ENCODE peak calls at places on chromosomes 2 and 18, in six cellular contexts. L, Y, R, H, Q and D are unnamed samples.

GRCh38 chr2:207655000-207655399 is 29.8 kb upstream of the METTL21A start:
- DNase-seq in L (no peak), Y (no peak), R (no peak), H (no peak), Q (no peak), D (no peak)

GRCh38 chr2:211033765-211034164 is 477.4 kb downstream of the CPS1 start:
- DNase-seq in L (no peak), Y (no peak), R (no peak), H (peak), Q (no peak), D (no peak)

GRCh38 chr2:172839446-172839845 is 103.8 kb downstream of the RAPGEF4 start:
- DNase-seq in L (no peak), Y (no peak), R (no peak), H (no peak), Q (no peak), D (no peak)

GRCh38 chr2:173599821-173600354 is 245.2 kb downstream of the CDCA7 start:
- DNase-seq in L (no peak), Y (no peak), R (no peak), H (no peak), Q (no peak), D (no peak)

GRCh38 chr2:173271825-173272224 is 82.8 kb upstream of the CDCA7 start:
- DNase-seq in L (no peak), Y (no peak), R (no peak), H (no peak), Q (no peak), D (no peak)

GRCh38 chr2:194750926-194751325 is 906.1 kb upstream of the SLC39A10 start:
- DNase-seq in L (no peak), Y (no peak), R (no peak), H (no peak), Q (no peak), D (no peak)

GRCh38 chr2:190717306-190717705 is 68.4 kb downstream of the NAB1 start:
- DNase-seq in L (no peak), Y (no peak), R (no peak), H (no peak), Q (no peak), D (no peak)

GRCh38 chr2:149924028-149924427 is 336.5 kb upstream of the MMADHC start:
- DNase-seq in L (no peak), Y (no peak), R (no peak), H (no peak), Q (no peak), D (no peak)

GRCh38 chr2:36373149-36373880 is 17.7 kb downstream of the CRIM1 start:
- DNase-seq in L (no peak), Y (no peak), R (peak), H (peak), Q (no peak), D (no peak)

GRCh38 chr18:60322591-60322990 is 50.0 kb downstream of the MC4R start:
- DNase-seq in L (no peak), Y (no peak), R (no peak), H (no peak), Q (no peak), D (no peak)

GRCh38 chr2:120243211-120243610 is 9.4 kb upstream of the RALB start:
- DNase-seq in L (no peak), Y (no peak), R (no peak), H (no peak), Q (no peak), D (no peak)

GRCh38 chr2:164655750-164656149 is 34.5 kb upstream of the GRB14 start:
- DNase-seq in L (no peak), Y (no peak), R (no peak), H (no peak), Q (no peak), D (no peak)

GRCh38 chr2:197893403-197894177 is 89.2 kb downstream of the PLCL1 start:
- DNase-seq in L (no peak), Y (no peak), R (no peak), H (no peak), Q (no peak), D (no peak)

GRCh38 chr18:26540041-26540628 is 8.2 kb downstream of the KCTD1 start:
- DNase-seq in L (no peak), Y (no peak), R (no peak), H (no peak), Q (no peak), D (no peak)

GRCh38 chr2:165109915-165110314 is 93.9 kb downstream of the SCN3A start:
- DNase-seq in L (no peak), Y (no peak), R (no peak), H (no peak), Q (no peak), D (no peak)

GRCh38 chr2:191791953-191792560 is 54.8 kb downstream of the CAVIN2 start:
- DNase-seq in L (no peak), Y (no peak), R (no peak), H (no peak), Q (no peak), D (no peak)

GRCh38 chr2:236259371-236259770 is 4.8 kb downstream of the ASB18 start:
- DNase-seq in L (no peak), Y (no peak), R (no peak), H (no peak), Q (no peak), D (no peak)

GRCh38 chr2:157216421-157216965 is 41.0 kb upstream of the GALNT5 start:
- DNase-seq in L (no peak), Y (no peak), R (no peak), H (no peak), Q (no peak), D (no peak)

GRCh38 chr2:241773511-241774418 is 2.9 kb upstream of the GAL3ST2 start:
- DNase-seq in L (no peak), Y (no peak), R (no peak), H (peak), Q (peak), D (peak)

GRCh38 chr2:201813996-201814845 is 7.9 kb downstream of the CDK15 start:
- DNase-seq in L (no peak), Y (no peak), R (no peak), H (no peak), Q (no peak), D (no peak)

GRCh38 chr2:30686000-30686399 is 121.2 kb downstream of the CAPN13 start:
- DNase-seq in L (no peak), Y (peak), R (no peak), H (peak), Q (no peak), D (no peak)